ENCODE peak calls at places on chromosome 14, in six cellular contexts. X is fibroblast of lung, S is left ventricle myocardium inferior, U is tibial artery, Z is ascending aorta, B is GM12878. A is an unnamed sample. For H3K4me1, the result is how much of the 10 kb centered on the place peaks cover.

GRCh38 chr14:60970146-60970545 is 10.7 kb downstream of the TRMT5 start:
- DNase-seq in X (no peak), S (no peak), U (no peak), Z (no peak), B (no peak), A (no peak)

GRCh38 chr14:24783791-24784190 is 149.8 kb upstream of the GZMB start:
- DNase-seq in X (no peak), S (no peak), U (no peak), Z (no peak), B (no peak), A (no peak)

GRCh38 chr14:103522028-103522581 is 525 bp downstream of the CKB start:
- DNase-seq in X (peak), S (peak), U (no peak), Z (peak), B (no peak), A (no peak)

GRCh38 chr14:50410921-50411320 is 14.2 kb upstream of the CDKL1 start:
- DNase-seq in X (peak), S (no peak), U (no peak), Z (no peak), B (no peak), A (no peak)

GRCh38 chr14:97655169-97655948 is 858.2 kb downstream of the VRK1 start:
- DNase-seq in X (no peak), S (no peak), U (no peak), Z (no peak), B (no peak), A (no peak)

GRCh38 chr14:74645735-74646134 is 33.7 kb upstream of the LTBP2 start:
- DNase-seq in X (no peak), S (no peak), U (no peak), Z (no peak), B (no peak), A (no peak)

GRCh38 chr14:96624661-96625435 is 122.7 kb downstream of the PAPOLA start:
- DNase-seq in X (no peak), S (no peak), U (no peak), Z (peak), B (no peak), A (no peak)

GRCh38 chr14:106883218-106883692 is 1356.9 kb downstream of the TMEM121 start:
- DNase-seq in X (no peak), S (no peak), U (no peak), Z (peak), B (no peak), A (no peak)

GRCh38 chr14:58151701-58152568 is at the start of gene ARMH4:
- DNase-seq in X (peak), S (peak), U (peak), Z (peak), B (no peak), A (peak)

GRCh38 chr14:101834387-101835165 is 73.1 kb downstream of the PPP2R5C start:
- DNase-seq in X (peak), S (no peak), U (no peak), Z (no peak), B (no peak), A (no peak)
- H3K4me3 ChIP-seq in X (no peak), S (peak), U (no peak), Z (no peak), B (no peak), A (no peak)

GRCh38 chr14:67526181-67526580 is 6.9 kb upstream of the PLEKHH1 start:
- DNase-seq in X (no peak), S (no peak), U (no peak), Z (no peak), B (no peak), A (no peak)
- H3K4me1 ChIP-seq in X (under half), S (under half), U (under half), Z (under half), B (under half), A (under half)

GRCh38 chr14:68681256-68681655 is 111.6 kb downstream of the ZFP36L1 start:
- DNase-seq in X (no peak), S (no peak), U (peak), Z (no peak), B (no peak), A (no peak)

GRCh38 chr14:68683326-68683725 is 109.5 kb downstream of the ZFP36L1 start:
- DNase-seq in X (no peak), S (no peak), U (peak), Z (no peak), B (no peak), A (no peak)

GRCh38 chr14:68680541-68681051 is 112.3 kb downstream of the ZFP36L1 start:
- DNase-seq in X (peak), S (no peak), U (peak), Z (no peak), B (no peak), A (no peak)

GRCh38 chr14:68684466-68685418 is 108.1 kb downstream of the ZFP36L1 start:
- DNase-seq in X (no peak), S (no peak), U (no peak), Z (no peak), B (no peak), A (no peak)

GRCh38 chr14:68682166-68683103 is 110.4 kb downstream of the ZFP36L1 start:
- DNase-seq in X (peak), S (no peak), U (peak), Z (peak), B (peak), A (peak)
- H3K27ac ChIP-seq in X (peak), S (peak), U (peak), Z (peak), B (peak), A (peak)

GRCh38 chr14:70394674-70395073 is 22.2 kb downstream of the SYNJ2BP start:
- DNase-seq in X (no peak), S (no peak), U (no peak), Z (no peak), B (no peak), A (no peak)
- H3K4me3 ChIP-seq in X (no peak), S (no peak), U (no peak), Z (no peak), B (no peak), A (no peak)

DNA sequence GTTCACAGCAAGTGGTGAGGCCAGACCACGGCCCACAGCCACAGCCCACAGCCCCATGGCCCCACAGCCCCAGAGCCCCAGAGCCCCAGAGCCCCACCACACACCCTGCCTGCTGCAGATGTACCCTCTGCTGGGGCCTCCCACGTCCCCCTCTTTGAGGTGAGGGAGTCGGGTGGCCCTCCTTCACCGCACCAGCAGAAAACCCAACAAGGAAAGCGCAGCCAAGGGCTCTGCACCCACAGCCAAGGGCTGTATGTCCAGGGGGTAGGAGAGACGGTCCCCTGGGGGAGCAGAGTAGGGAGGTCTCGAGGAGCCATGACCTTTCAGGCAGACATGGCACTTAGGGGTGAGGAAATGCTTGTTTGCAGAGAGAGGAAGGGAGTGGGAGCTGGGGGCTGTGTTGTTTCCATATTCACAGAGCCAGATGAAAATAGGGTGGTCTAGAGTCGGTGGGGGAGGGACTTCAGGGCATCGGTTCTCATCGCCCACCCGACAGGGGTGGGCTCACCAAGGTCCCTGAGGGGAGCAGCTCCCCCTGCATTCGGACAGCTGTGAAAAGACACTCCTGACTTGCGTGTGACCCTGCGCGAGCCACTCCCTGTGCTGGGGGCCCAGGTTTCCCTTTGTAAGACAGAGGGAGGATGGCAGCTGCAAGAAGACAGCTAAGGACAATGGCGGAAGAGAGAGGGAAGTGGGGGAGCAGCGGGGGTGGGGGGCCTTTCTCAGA is 327.3 kb upstream of the DIO3 start:
- DNase-seq in X (no peak), S (no peak), U (no peak), Z (peak), B (no peak), A (no peak)
- H3K4me1 ChIP-seq in X (under half), S (under half), U (under half), Z (under half), B (under half), A (under half)

GRCh38 chr14:76267322-76268012 is 108.5 kb upstream of the ESRRB start:
- DNase-seq in X (peak), S (peak), U (peak), Z (no peak), B (no peak), A (no peak)

GRCh38 chr14:76272349-76272748 is 103.6 kb upstream of the ESRRB start:
- DNase-seq in X (no peak), S (no peak), U (no peak), Z (no peak), B (no peak), A (no peak)

GRCh38 chr14:76268013-76268376 is 107.9 kb upstream of the ESRRB start:
- DNase-seq in X (no peak), S (no peak), U (no peak), Z (no peak), B (no peak), A (no peak)

GRCh38 chr14:76271371-76271770 is 104.6 kb upstream of the ESRRB start:
- DNase-seq in X (no peak), S (no peak), U (no peak), Z (no peak), B (no peak), A (no peak)

DNA sequence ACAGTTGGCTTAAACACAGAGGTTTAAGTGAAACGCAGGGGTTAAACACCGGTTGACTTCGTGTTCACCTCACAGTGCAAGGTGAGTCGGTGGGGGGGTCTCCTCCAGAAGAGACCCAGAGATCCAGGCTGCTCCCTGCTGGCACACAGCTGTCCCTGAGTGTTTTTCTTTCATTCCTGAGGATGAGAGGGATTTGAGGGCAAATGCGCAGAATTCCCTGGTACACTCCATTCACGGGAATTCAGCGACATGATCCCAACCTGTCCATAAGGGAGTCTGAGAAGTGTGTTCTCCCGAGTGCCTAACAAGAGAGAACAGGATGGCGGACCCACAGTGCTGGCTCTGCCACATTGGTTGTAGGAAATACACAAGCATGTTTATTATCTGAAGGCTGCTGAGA is 107.2 kb upstream of the ESRRB start:
- DNase-seq in X (no peak), S (no peak), U (no peak), Z (no peak), B (no peak), A (no peak)
- H3K27ac ChIP-seq in X (no peak), S (no peak), U (no peak), Z (no peak), B (no peak), A (no peak)

DNA sequence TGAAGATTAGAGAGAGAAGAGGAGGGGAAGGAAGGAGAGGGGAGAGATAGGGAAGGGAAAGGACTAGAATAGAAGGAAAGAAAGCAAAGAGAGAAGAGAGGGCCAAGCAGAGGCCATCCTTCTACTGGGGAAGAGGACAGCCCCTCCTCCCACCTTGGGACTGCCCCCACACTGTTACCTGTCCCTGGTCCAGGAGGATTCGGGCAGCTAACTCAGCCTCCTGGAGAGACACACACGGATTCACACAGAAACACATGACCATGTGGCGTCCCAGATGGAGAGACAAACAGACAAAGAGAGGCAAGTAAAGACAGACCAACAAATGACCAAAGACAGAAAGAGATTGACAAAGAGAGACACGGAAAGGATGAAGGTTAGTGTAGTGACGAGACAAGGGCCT is 2.2 kb downstream of the NDRG2 start:
- DNase-seq in X (no peak), S (no peak), U (no peak), Z (no peak), B (no peak), A (no peak)
- H3K4me3 ChIP-seq in X (no peak), S (peak), U (peak), Z (peak), B (no peak), A (no peak)

GRCh38 chr14:37150414-37150813 is 22.0 kb downstream of the SLC25A21 start:
- DNase-seq in X (peak), S (no peak), U (no peak), Z (no peak), B (no peak), A (no peak)
- H3K4me1 ChIP-seq in X (under half), S (under half), U (under half), Z (under half), B (under half), A (under half)

GRCh38 chr14:101970830-101971400 is 6.5 kb downstream of the DYNC1H1 start:
- DNase-seq in X (no peak), S (no peak), U (no peak), Z (peak), B (no peak), A (no peak)
- H3K27ac ChIP-seq in X (peak), S (peak), U (no peak), Z (peak), B (no peak), A (no peak)